ENCODE peak calls at places on chromosomes 3 and 15, in seven cellular contexts. V, J, H, S, W, G and A are unnamed samples.
A peak's percentile ranks its signal among the peaks of the same experiment; 100 is the strongest.

GRCh38 chr3:129025691-129026435 is 24.8 kb downstream of the EFCC1 start:
- DNase-seq in H (no peak), W (no peak), S (no peak), V (no peak), J (peak; percentile 81), G (no peak), A (no peak)

GRCh38 chr3:13317596-13318320 is 102.4 kb downstream of the NUP210 start:
- DNase-seq in S (no peak), H (no peak), G (no peak), J (no peak), V (no peak), W (no peak), A (no peak)

GRCh38 chr3:71728632-71729342 is 3.6 kb upstream of the EIF4E3 start:
- DNase-seq in J (peak; percentile 56), W (peak; percentile 73), H (no peak), G (no peak), V (peak; percentile 69), S (peak; percentile 97), A (peak; percentile 84)

GRCh38 chr3:117853923-117854322 is 1144.3 kb downstream of the TUSC7 start:
- DNase-seq in W (no peak), S (peak; percentile 2), H (peak; percentile 93), J (peak; percentile 89), G (no peak), V (no peak), A (no peak)

GRCh38 chr15:99452728-99453643 is 112.8 kb upstream of the MEF2A start:
- DNase-seq in H (peak; percentile 18), V (no peak), S (no peak), G (peak; percentile 29), J (peak; percentile 33), W (peak; percentile 40), A (no peak)

GRCh38 chr3:171157286-171157685 is 130.8 kb upstream of the SLC2A2 start:
- DNase-seq in H (no peak), W (no peak), S (peak; percentile 31), G (no peak), V (no peak), J (no peak), A (peak; percentile 51)

GRCh38 chr3:24220859-24221657 is 273.6 kb downstream of the THRB start:
- DNase-seq in G (peak; percentile 93), S (peak; percentile 90), H (peak; percentile 92), V (no peak), W (no peak), J (peak; percentile 96), A (no peak)

GRCh38 chr15:34055868-34056595 is 17.0 kb upstream of the AVEN start:
- DNase-seq in W (no peak), H (peak; percentile 85), G (peak; percentile 94), S (peak; percentile 30), J (peak; percentile 50), V (no peak), A (no peak)

GRCh38 chr3:194572131-194572789 is 61.0 kb downstream of the TMEM44 start:
- DNase-seq in G (peak; percentile 91), H (peak; percentile 97), V (no peak), W (no peak), S (peak; percentile 93), J (peak; percentile 98), A (no peak)

GRCh38 chr3:73055583-73056364 is 5.7 kb upstream of the EBLN2 start:
- DNase-seq in H (no peak), V (no peak), S (no peak), G (peak; percentile 61), W (no peak), J (no peak), A (peak; percentile 32)

GRCh38 chr3:177673105-177673804 is 476.0 kb upstream of the TBL1XR1 start:
- DNase-seq in G (peak; percentile 29), H (peak; percentile 97), S (no peak), W (no peak), V (no peak), J (peak; percentile 90), A (no peak)

GRCh38 chr15:68808770-68809169 is 11.9 kb downstream of the ANP32A start:
- DNase-seq in G (no peak), V (no peak), W (peak; percentile 39), J (no peak), H (no peak), S (no peak), A (no peak)

DNA sequence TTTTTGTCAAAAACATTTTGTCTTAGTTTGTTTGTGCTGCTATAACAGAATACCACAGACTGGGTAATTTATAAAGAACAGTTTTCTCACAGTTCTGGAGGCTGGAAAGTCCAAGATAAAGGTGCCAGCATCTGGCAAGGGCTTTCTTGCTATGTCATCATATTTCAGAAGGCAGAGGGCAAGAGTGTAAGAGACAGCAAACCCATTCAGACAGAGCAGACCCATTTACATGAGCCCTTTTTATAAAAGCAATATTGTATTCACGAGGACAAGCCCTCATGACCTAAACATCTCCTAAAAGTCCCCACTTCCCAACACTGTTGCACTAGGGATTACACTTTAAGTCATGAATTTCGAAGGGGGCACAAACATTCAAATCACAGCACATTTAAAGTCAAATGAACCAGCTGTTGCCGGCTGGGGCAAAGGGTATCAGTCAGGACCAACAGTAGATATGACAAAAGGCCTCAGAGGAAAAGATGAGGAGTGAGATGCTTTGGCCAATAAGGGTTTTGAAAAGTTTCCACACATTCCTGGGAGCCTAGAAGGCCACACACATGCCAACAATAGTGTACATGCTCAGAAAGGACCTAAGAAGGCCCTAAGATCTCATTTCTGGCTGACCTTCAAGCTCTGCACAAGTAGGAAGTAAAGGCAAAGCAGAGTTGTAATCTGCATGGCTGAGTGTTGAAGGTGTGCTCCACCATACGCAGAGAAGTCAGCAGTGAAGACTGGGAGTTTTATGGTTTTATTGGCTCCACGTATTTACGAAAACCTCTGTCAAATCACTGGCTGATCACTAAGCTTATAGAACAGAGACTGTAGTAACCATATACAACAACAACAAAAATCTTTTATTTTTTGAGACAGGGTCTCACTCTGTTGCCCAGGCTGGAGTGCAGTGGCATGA is 37.9 kb downstream of the UQCC5 start:
- DNase-seq in G (peak; percentile 77), S (no peak), W (no peak), H (no peak), J (peak; percentile 14), V (no peak), A (no peak)
- H3K4ac ChIP-seq in G (no peak overlapping the region), S (no peak overlapping the region), W (no peak overlapping the region), H (no peak overlapping the region), J (no peak overlapping the region), V (no peak overlapping the region), A (no peak overlapping the region)

DNA sequence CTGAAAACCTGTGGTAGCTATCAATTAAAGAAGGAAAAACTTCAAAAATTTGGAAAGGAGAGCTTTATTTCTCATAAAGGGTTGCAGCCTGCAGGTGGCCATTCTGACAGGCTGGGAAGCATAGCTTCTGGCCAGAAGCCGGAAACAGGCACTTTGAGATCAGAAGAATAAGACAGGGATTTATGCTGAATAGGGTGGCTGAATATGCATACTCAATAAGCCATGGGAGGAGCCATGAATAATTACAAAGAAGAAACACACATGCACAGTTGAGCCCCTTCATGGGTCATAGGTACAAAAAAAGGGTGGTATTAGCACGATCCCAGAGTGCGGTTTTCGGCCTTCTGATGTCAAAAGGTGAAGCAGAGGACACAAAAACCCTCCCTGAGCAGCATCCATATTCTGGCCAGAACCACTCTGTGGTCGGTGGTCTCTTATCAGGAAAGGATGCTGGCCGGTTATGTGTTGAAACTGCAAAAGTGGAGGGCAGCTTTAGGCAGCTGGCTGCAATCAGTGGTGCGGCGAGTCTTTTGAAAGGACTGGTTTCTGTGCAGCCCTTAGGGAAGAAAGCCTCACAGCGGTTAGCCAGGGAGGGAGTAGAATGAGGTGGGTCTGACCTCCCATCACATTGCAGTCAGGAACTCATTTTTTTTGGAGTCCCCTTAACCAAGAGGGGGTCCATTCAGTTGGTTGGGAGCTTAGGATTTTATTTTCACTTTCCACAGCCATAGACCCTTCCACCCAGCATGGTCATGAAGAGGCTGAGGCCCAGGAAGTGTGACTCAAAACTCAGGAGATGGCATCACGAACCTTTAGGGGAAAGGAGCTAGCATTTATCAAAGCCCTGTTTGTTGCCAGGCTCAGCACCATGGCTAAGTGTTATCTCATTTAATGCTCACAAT is 34.7 kb upstream of the CCDC174 start:
- DNase-seq in H (no peak), J (no peak), V (no peak), S (no peak), G (no peak), W (no peak), A (no peak)
- H3K4ac ChIP-seq in H (no peak overlapping the region), J (no peak overlapping the region), V (no peak overlapping the region), S (no peak overlapping the region), G (no peak overlapping the region), W (no peak overlapping the region), A (no peak overlapping the region)

GRCh38 chr3:187146389-187146788 is 7.1 kb upstream of the RPL39L start:
- DNase-seq in J (no peak), W (no peak), S (no peak), H (no peak), G (no peak), V (no peak), A (no peak)
- H3K4ac ChIP-seq in J (no peak overlapping the region), W (no peak overlapping the region), S (no peak overlapping the region), H (no peak overlapping the region), G (no peak overlapping the region), V (no peak overlapping the region), A (no peak overlapping the region)

GRCh38 chr3:109336272-109336957 is 931 bp downstream of the DPPA4 start:
- DNase-seq in J (peak; percentile 80), G (peak; percentile 68), W (no peak), S (peak; percentile 79), H (peak; percentile 7), V (no peak), A (no peak)

GRCh38 chr3:109331692-109332091 is 5.7 kb downstream of the DPPA4 start:
- DNase-seq in G (no peak), W (no peak), H (no peak), S (no peak), J (no peak), V (no peak), A (no peak)

GRCh38 chr3:109338322-109338721 is 976 bp upstream of the DPPA4 start:
- DNase-seq in J (no peak), W (no peak), S (peak; percentile 44), G (no peak), H (no peak), V (no peak), A (no peak)

GRCh38 chr3:109337393-109337792 is at the start of gene DPPA4:
- DNase-seq in S (peak; percentile 94), W (no peak), G (peak; percentile 31), H (no peak), V (no peak), J (peak; percentile 38), A (peak; percentile 84)

GRCh38 chr3:109334572-109334971 is 2.8 kb downstream of the DPPA4 start:
- DNase-seq in J (no peak), W (no peak), V (no peak), G (no peak), H (no peak), S (peak; percentile 79), A (no peak)
- H3K4ac ChIP-seq in J (no peak overlapping the region), W (no peak overlapping the region), V (no peak overlapping the region), G (no peak overlapping the region), H (no peak overlapping the region), S (no peak overlapping the region), A (no peak overlapping the region)